ENCODE peak calls at places on chromosome 1, in seven cellular contexts. One of them, this sample, is unnamed.

GRCh38 chr1:169909499-169909898 is 15.8 kb upstream of the SCYL3 start:
- DNase-seq in activated T-helper 1 cell treated with Interleukin-2 at 50 U/mL for 16 hours: no peak
- DNase-seq in H4: no peak
- DNase-seq in glutamatergic neuron: no peak
- DNase-seq in A549: no peak
- DNase-seq in stimulated activated effector memory CD8-positive, alpha-beta T cell treated with anti-CD3 and anti-CD28 coated beads, Interleukin-12 subunit alpha, Interleukin-12 subunit beta, amount 100 ng/mL, for 72 hours: no peak
- DNase-seq in RPMI8226: no peak
- DNase-seq in this sample: no peak

GRCh38 chr1:196372896-196373536 is 235.2 kb downstream of the KCNT2 start:
- DNase-seq in activated T-helper 1 cell treated with Interleukin-2 at 50 U/mL for 16 hours: no peak
- DNase-seq in H4: peak
- DNase-seq in glutamatergic neuron: no peak
- DNase-seq in A549: peak
- DNase-seq in stimulated activated effector memory CD8-positive, alpha-beta T cell treated with anti-CD3 and anti-CD28 coated beads, Interleukin-12 subunit alpha, Interleukin-12 subunit beta, amount 100 ng/mL, for 72 hours: no peak
- DNase-seq in RPMI8226: peak
- DNase-seq in this sample: peak

GRCh38 chr1:97145321-97145956 is 423.9 kb downstream of the PTBP2 start:
- DNase-seq in activated T-helper 1 cell treated with Interleukin-2 at 50 U/mL for 16 hours: no peak
- DNase-seq in H4: peak
- DNase-seq in glutamatergic neuron: no peak
- DNase-seq in A549: no peak
- DNase-seq in stimulated activated effector memory CD8-positive, alpha-beta T cell treated with anti-CD3 and anti-CD28 coated beads, Interleukin-12 subunit alpha, Interleukin-12 subunit beta, amount 100 ng/mL, for 72 hours: no peak
- DNase-seq in RPMI8226: no peak
- DNase-seq in this sample: no peak

GRCh38 chr1:229980009-229980408 is 87.0 kb upstream of the GALNT2 start:
- DNase-seq in activated T-helper 1 cell treated with Interleukin-2 at 50 U/mL for 16 hours: no peak
- DNase-seq in H4: peak
- DNase-seq in glutamatergic neuron: no peak
- DNase-seq in A549: no peak
- DNase-seq in stimulated activated effector memory CD8-positive, alpha-beta T cell treated with anti-CD3 and anti-CD28 coated beads, Interleukin-12 subunit alpha, Interleukin-12 subunit beta, amount 100 ng/mL, for 72 hours: no peak
- DNase-seq in RPMI8226: no peak
- DNase-seq in this sample: no peak

GRCh38 chr1:167185062-167185461 is 35.6 kb upstream of the POU2F1 start:
- DNase-seq in activated T-helper 1 cell treated with Interleukin-2 at 50 U/mL for 16 hours: no peak
- DNase-seq in H4: no peak
- DNase-seq in glutamatergic neuron: no peak
- DNase-seq in A549: no peak
- DNase-seq in stimulated activated effector memory CD8-positive, alpha-beta T cell treated with anti-CD3 and anti-CD28 coated beads, Interleukin-12 subunit alpha, Interleukin-12 subunit beta, amount 100 ng/mL, for 72 hours: no peak
- DNase-seq in RPMI8226: no peak
- DNase-seq in this sample: no peak

GRCh38 chr1:110337704-110338199 is 1.4 kb upstream of the RBM15 start:
- DNase-seq in activated T-helper 1 cell treated with Interleukin-2 at 50 U/mL for 16 hours: peak
- DNase-seq in H4: peak
- DNase-seq in glutamatergic neuron: peak
- DNase-seq in A549: peak
- DNase-seq in stimulated activated effector memory CD8-positive, alpha-beta T cell treated with anti-CD3 and anti-CD28 coated beads, Interleukin-12 subunit alpha, Interleukin-12 subunit beta, amount 100 ng/mL, for 72 hours: peak
- DNase-seq in RPMI8226: peak
- DNase-seq in this sample: no peak

GRCh38 chr1:8472668-8473067 is 154.8 kb downstream of the SLC45A1 start:
- DNase-seq in activated T-helper 1 cell treated with Interleukin-2 at 50 U/mL for 16 hours: no peak
- DNase-seq in H4: no peak
- DNase-seq in glutamatergic neuron: no peak
- DNase-seq in A549: no peak
- DNase-seq in stimulated activated effector memory CD8-positive, alpha-beta T cell treated with anti-CD3 and anti-CD28 coated beads, Interleukin-12 subunit alpha, Interleukin-12 subunit beta, amount 100 ng/mL, for 72 hours: no peak
- DNase-seq in RPMI8226: no peak
- DNase-seq in this sample: no peak

GRCh38 chr1:151661728-151662127 is 49.9 kb downstream of the SNX27 start:
- DNase-seq in activated T-helper 1 cell treated with Interleukin-2 at 50 U/mL for 16 hours: no peak
- DNase-seq in H4: no peak
- DNase-seq in glutamatergic neuron: no peak
- DNase-seq in A549: no peak
- DNase-seq in stimulated activated effector memory CD8-positive, alpha-beta T cell treated with anti-CD3 and anti-CD28 coated beads, Interleukin-12 subunit alpha, Interleukin-12 subunit beta, amount 100 ng/mL, for 72 hours: no peak
- DNase-seq in RPMI8226: no peak
- DNase-seq in this sample: no peak

GRCh38 chr1:178188306-178188705 is 94.4 kb downstream of the RASAL2 start:
- DNase-seq in activated T-helper 1 cell treated with Interleukin-2 at 50 U/mL for 16 hours: no peak
- DNase-seq in H4: no peak
- DNase-seq in glutamatergic neuron: no peak
- DNase-seq in A549: no peak
- DNase-seq in stimulated activated effector memory CD8-positive, alpha-beta T cell treated with anti-CD3 and anti-CD28 coated beads, Interleukin-12 subunit alpha, Interleukin-12 subunit beta, amount 100 ng/mL, for 72 hours: no peak
- DNase-seq in RPMI8226: no peak
- DNase-seq in this sample: no peak

GRCh38 chr1:31976401-31976800 is 37.3 kb upstream of the KHDRBS1 start:
- DNase-seq in activated T-helper 1 cell treated with Interleukin-2 at 50 U/mL for 16 hours: no peak
- DNase-seq in H4: no peak
- DNase-seq in glutamatergic neuron: no peak
- DNase-seq in A549: no peak
- DNase-seq in stimulated activated effector memory CD8-positive, alpha-beta T cell treated with anti-CD3 and anti-CD28 coated beads, Interleukin-12 subunit alpha, Interleukin-12 subunit beta, amount 100 ng/mL, for 72 hours: no peak
- DNase-seq in RPMI8226: peak
- DNase-seq in this sample: no peak

GRCh38 chr1:3373700-3374405 is 80.6 kb upstream of the ARHGEF16 start:
- DNase-seq in activated T-helper 1 cell treated with Interleukin-2 at 50 U/mL for 16 hours: no peak
- DNase-seq in H4: no peak
- DNase-seq in glutamatergic neuron: no peak
- DNase-seq in A549: no peak
- DNase-seq in stimulated activated effector memory CD8-positive, alpha-beta T cell treated with anti-CD3 and anti-CD28 coated beads, Interleukin-12 subunit alpha, Interleukin-12 subunit beta, amount 100 ng/mL, for 72 hours: no peak
- DNase-seq in RPMI8226: no peak
- DNase-seq in this sample: no peak